ENCODE peak calls at places on chromosomes 5 and 9, in four cellular contexts. E is AG10803, U is GM13976, S is cardiac fibroblast. H is an unnamed sample.

GRCh38 chr5:151082976-151083651 is 2.3 kb upstream of the TNIP1 start:
- DNase-seq in E (no peak), U (no peak), S (no peak), H (peak)

GRCh38 chr5:121273818-121274433 is 577.8 kb upstream of the FTMT start:
- DNase-seq in E (peak), U (no peak), S (peak), H (peak)

GRCh38 chr9:138024131-138024530 is 146.5 kb downstream of the CACNA1B start:
- DNase-seq in E (no peak), U (no peak), S (no peak), H (no peak)

GRCh38 chr5:181063514-181063913 is 23.4 kb downstream of the BTNL9 start:
- DNase-seq in E (no peak), U (no peak), S (no peak), H (no peak)

GRCh38 chr9:93827545-93828330 is 127.4 kb downstream of the BARX1 start:
- DNase-seq in E (peak), U (peak), S (peak), H (peak)

GRCh38 chr5:75010838-75011237 is 41.5 kb downstream of the GCNT4 start:
- DNase-seq in E (no peak), U (no peak), S (no peak), H (no peak)

GRCh38 chr5:37184748-37185364 is 64.3 kb downstream of the CPLANE1 start:
- DNase-seq in E (no peak), U (peak), S (no peak), H (no peak)

GRCh38 chr9:103942652-103943051 is 151.5 kb upstream of the SMC2 start:
- DNase-seq in E (no peak), U (no peak), S (no peak), H (no peak)

GRCh38 chr5:135248801-135249231 is 150.2 kb downstream of the MACROH2A1 start:
- DNase-seq in E (no peak), U (no peak), S (no peak), H (no peak)

GRCh38 chr5:94802450-94802849 is 184.0 kb downstream of the SLF1 start:
- DNase-seq in E (no peak), U (no peak), S (peak), H (peak)

GRCh38 chr9:117187498-117187897 is 227.4 kb downstream of the ASTN2 start:
- DNase-seq in E (no peak), U (no peak), S (no peak), H (no peak)

GRCh38 chr5:127001621-127002296 is 28.6 kb downstream of the MARCHF3 start:
- DNase-seq in E (peak), U (no peak), S (peak), H (no peak)

GRCh38 chr5:2695200-2695891 is 56.1 kb downstream of the IRX2 start:
- DNase-seq in E (peak), U (no peak), S (peak), H (peak)

GRCh38 chr5:40607202-40607601 is 72.5 kb upstream of the PTGER4 start:
- DNase-seq in E (no peak), U (no peak), S (no peak), H (no peak)
- TF ChIP-seq CTCF in E (no peak), U (no peak), S (no peak), H (no peak)

GRCh38 chr5:32231241-32231640 is 57.1 kb upstream of the GOLPH3 start:
- DNase-seq in E (no peak), U (no peak), S (no peak), H (no peak)

GRCh38 chr5:32230356-32231099 is 56.4 kb upstream of the GOLPH3 start:
- DNase-seq in E (no peak), U (no peak), S (no peak), H (no peak)

GRCh38 chr5:32232441-32233219 is 58.5 kb upstream of the GOLPH3 start:
- DNase-seq in E (peak), U (peak), S (peak), H (peak)

GRCh38 chr5:32233220-32233695 is 59.1 kb upstream of the GOLPH3 start:
- DNase-seq in E (no peak), U (no peak), S (no peak), H (no peak)

DNA sequence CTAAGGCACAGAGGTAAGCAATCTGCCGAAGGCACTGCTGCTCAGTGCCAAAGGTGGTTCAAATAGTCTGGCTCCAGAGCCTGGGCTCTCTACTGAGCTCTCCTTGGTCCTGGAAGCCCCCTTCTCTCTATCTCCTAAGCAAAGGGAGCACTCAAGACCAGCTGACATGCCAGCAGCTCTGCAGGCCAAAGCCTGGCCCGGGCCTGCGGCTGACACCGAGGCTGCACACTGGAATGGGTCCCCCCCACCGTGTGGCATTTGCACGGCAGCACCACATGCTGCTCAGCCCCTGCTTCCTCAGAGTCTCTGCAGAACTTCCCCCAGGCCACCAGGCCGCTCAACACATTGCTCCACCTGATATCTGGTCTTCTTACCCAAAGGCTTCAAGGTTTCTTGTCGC is 57.8 kb upstream of the GOLPH3 start:
- DNase-seq in E (no peak), U (no peak), S (no peak), H (no peak)
- TF ChIP-seq CTCF in E (no peak), U (no peak), S (no peak), H (no peak)

DNA sequence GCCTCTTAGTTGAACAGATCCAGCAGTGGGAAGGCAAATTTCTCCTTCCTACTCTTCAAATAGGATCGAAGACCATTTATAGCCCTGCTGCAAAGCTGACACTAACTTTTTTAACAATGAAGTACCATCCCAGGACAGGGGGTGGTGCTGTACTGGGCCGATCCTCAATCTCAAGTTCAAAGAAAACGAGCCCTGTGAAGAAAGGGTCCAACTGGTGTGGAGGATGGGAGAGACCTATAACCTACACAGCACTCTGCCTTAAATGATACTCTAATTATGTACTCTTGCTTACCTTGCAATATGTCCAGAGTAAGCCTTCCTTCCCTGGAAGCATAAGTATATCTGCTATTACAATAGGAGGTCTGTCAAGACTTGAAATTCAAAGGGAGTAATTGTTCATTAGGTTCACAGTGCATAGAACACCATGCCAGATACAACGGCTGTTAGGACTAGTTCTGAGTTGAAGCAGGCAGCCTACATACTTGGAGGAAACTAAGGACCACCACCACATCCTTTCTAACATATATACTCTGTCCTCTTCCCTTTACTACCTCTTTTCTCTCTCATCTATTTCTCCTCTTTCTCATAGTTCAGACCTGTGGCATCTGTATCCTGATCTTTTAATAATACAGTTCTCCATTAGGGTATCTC is 6.2 kb downstream of the ETF1 start:
- DNase-seq in E (no peak), U (no peak), S (peak), H (no peak)
- TF ChIP-seq CTCF in E (peak), U (peak), S (peak), H (peak)

DNA sequence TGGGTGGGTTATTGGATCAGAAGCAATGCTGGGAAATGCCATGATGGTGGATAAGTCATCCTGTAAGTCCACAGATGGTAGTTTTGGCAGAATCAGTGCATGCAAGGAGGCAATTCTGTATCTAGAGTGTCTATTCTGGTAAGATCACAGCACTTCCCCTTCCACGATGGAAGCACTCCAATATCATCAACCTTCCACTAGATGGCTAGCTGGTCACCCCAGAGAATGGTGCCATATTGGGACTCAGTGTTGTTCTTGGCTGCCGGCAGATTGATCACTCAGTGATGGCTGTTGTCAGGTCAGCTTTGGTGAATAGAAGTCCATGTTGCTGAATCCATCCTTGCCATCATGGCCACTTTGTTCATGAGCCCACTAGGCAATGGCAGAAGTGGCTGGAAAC is 553.5 kb downstream of the CSNK1G3 start:
- DNase-seq in E (no peak), U (no peak), S (no peak), H (no peak)
- TF ChIP-seq CTCF in E (no peak), U (no peak), S (no peak), H (no peak)

GRCh38 chr5:50749181-50749580 is 82.7 kb downstream of the PARP8 start:
- DNase-seq in E (no peak), U (no peak), S (no peak), H (no peak)

GRCh38 chr5:50752800-50753199 is 86.4 kb downstream of the PARP8 start:
- DNase-seq in E (no peak), U (no peak), S (no peak), H (no peak)

GRCh38 chr5:50749873-50750272 is 83.4 kb downstream of the PARP8 start:
- DNase-seq in E (no peak), U (no peak), S (no peak), H (no peak)

GRCh38 chr5:50745221-50745620 is 78.8 kb downstream of the PARP8 start:
- DNase-seq in E (no peak), U (no peak), S (no peak), H (no peak)

DNA sequence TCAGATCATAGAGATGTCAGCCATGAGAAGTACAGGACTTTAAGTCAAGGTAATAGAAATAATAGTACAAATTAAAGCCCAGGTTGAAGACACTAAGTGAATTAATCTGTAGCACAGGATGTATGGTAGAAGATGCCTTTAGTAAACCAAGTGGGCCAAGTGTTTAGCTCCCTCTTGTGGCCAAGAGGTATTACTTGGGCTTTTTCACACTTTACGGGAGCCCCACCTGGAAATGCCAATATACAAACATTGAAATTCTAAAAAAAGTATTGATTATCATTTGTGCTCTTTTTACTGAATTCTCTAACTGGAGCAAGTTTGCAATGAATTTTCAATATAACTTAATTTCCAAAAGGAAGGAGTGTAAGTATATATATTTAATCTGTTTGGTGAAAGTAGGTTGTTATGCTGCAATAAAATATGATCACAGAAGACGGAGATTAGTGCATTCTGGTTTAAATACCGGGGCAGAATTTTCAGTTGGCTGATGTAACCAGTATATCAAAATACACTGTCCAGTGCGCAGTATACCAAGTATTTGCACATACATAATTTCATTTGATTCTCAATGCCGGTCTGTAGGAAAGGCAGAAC is 84.7 kb downstream of the PARP8 start:
- DNase-seq in E (peak), U (peak), S (peak), H (peak)
- TF ChIP-seq CTCF in E (peak), U (peak), S (peak), H (peak)

GRCh38 chr9:79685576-79685975 is 113.8 kb downstream of the TLE4 start:
- DNase-seq in E (peak), U (no peak), S (no peak), H (no peak)

GRCh38 chr9:79688363-79688762 is 116.6 kb downstream of the TLE4 start:
- DNase-seq in E (no peak), U (no peak), S (no peak), H (no peak)

GRCh38 chr9:79684711-79685575 is 113.2 kb downstream of the TLE4 start:
- DNase-seq in E (peak), U (no peak), S (no peak), H (peak)

GRCh38 chr9:79687131-79687447 is 115.3 kb downstream of the TLE4 start:
- DNase-seq in E (no peak), U (no peak), S (no peak), H (no peak)

DNA sequence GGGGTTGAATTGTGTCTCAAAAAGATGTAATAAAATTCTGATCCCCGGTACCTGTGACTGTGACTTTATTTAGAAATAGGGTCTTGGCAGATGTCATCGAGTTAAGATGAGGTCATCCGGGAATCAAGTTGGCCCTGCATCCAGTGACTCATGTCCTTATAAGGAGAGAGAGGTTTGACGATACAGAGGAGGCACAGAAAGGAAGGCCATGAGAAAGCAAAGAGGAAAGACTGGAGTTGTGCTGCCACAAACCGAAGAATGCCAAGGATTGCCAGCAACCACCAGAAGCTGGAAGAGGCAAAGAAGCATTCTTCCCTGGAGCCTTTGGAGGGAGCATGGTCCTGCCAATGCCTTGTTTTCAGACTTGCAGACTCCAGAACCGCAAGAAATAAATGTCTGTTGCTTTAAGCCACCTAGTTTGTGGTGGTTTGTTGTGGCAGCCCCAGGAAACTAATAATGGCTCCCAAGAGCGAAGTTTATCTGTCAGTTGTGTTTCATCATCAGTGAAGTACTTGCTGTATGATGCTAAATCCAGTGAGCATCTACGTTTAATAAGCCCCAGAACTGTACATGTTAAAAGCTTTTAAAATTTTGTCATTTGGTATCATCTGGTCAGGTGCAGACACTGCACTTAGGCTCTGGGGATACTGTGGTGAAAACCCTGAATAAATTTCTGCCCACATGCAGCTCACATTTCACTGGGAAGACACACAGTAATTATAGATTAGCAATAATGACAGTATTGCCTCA is 114.8 kb downstream of the TLE4 start:
- DNase-seq in E (peak), U (no peak), S (peak), H (peak)
- TF ChIP-seq CTCF in E (peak), U (no peak), S (no peak), H (no peak)